ENCODE peak calls at places on chromosomes 3 and 15, in seven cellular contexts. P, L, T, B, Q, O and N are unnamed samples.

GRCh38 chr15:92343869-92344643 is 49.6 kb upstream of the ST8SIA2 start:
- DNase-seq in L (no peak), O (peak; percentile 68), P (no peak), Q (no peak), B (no peak), T (no peak), N (no peak)

GRCh38 chr15:56759450-56759845 is 26.1 kb upstream of the ZNF280D start:
- DNase-seq in T (peak; percentile 93), B (peak; percentile 90), P (no peak), O (peak; percentile 46), L (peak; percentile 67), Q (peak; percentile 24), N (no peak)

GRCh38 chr3:12782172-12782815 is 14.2 kb upstream of the CAND2 start:
- DNase-seq in L (no peak), T (peak; percentile 46), B (no peak), Q (peak; percentile 47), O (no peak), P (no peak), N (no peak)

GRCh38 chr3:65963787-65964707 is 74.7 kb downstream of the MAGI1 start:
- DNase-seq in O (no peak), L (no peak), P (no peak), T (peak; percentile 88), B (peak; percentile 94), Q (no peak), N (no peak)

GRCh38 chr3:100590114-100590839 is 19.1 kb upstream of the ADGRG7 start:
- DNase-seq in Q (peak; percentile 81), P (peak; percentile 48), T (peak; percentile 86), B (peak; percentile 80), O (no peak), L (peak; percentile 75), N (peak; percentile 57)

GRCh38 chr3:172175254-172175599 is 135.8 kb downstream of the FNDC3B start:
- DNase-seq in O (no peak), B (no peak), Q (no peak), L (no peak), P (no peak), T (no peak), N (no peak)

GRCh38 chr3:117454236-117454635 is 744.7 kb downstream of the TUSC7 start:
- DNase-seq in O (no peak), Q (no peak), B (no peak), T (no peak), L (no peak), P (no peak), N (no peak)

GRCh38 chr3:113222412-113223086 is 11.2 kb downstream of the BOC start:
- DNase-seq in T (no peak), Q (no peak), L (no peak), O (no peak), P (no peak), B (no peak), N (no peak)

GRCh38 chr15:57485869-57486268 is 105.8 kb upstream of the MYZAP start:
- DNase-seq in T (peak; percentile 76), O (no peak), Q (no peak), B (peak; percentile 96), P (no peak), L (no peak), N (no peak)

GRCh38 chr3:118436863-118437262 is 597.8 kb downstream of the IGSF11 start:
- DNase-seq in B (no peak), O (no peak), L (no peak), Q (no peak), P (no peak), T (no peak), N (no peak)

GRCh38 chr3:133763797-133764734 is 17.9 kb downstream of the TF start:
- DNase-seq in Q (no peak), L (no peak), O (no peak), P (no peak), T (no peak), B (no peak), N (no peak)

GRCh38 chr3:9754678-9755077 is 4.9 kb downstream of the OGG1 start:
- DNase-seq in Q (no peak), T (no peak), B (no peak), O (no peak), P (no peak), L (no peak), N (no peak)

GRCh38 chr3:120615863-120616599 is 19.9 kb downstream of the NDUFB4 start:
- DNase-seq in B (peak; percentile 19), T (peak; percentile 78), O (peak; percentile 40), L (peak; percentile 60), P (no peak), Q (no peak), N (no peak)

DNA sequence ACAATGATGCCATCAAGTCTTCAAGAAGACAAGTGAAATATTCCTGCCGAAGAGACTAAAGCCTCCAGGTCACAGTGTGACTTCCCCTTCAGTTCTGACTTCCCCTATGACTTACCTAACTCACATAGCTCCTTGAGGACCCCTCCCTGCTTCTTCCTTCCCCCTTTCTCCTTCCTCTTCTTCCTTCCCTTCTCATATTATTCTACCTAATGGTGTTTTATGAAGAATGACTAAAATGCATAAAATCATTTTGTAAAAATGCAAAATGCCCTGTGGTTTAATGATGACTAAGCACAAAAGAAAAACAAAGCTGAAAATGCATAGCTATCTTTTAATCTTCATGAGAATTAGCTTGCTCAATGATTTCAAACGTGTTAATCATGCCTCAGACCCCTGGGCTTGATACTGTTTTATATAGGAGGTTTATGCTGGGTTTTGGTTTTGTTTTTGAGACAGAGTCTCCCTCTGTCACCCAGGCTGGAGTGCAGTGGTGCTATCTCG is 26.1 kb upstream of the TM4SF4 start:
- DNase-seq in O (no peak), B (peak; percentile 58), P (no peak), T (peak; percentile 52), L (no peak), Q (no peak), N (no peak)
- H3K4me3 ChIP-seq in O (no peak overlapping the region), B (no peak overlapping the region), P (no peak overlapping the region), T (no peak overlapping the region), L (no peak overlapping the region), Q (no peak overlapping the region), N (no peak overlapping the region)

GRCh38 chr3:71065764-71066013 is 517.8 kb downstream of the FOXP1 start:
- DNase-seq in L (no peak), O (no peak), B (no peak), Q (no peak), P (no peak), T (no peak), N (no peak)

GRCh38 chr3:71064976-71065763 is 518.4 kb downstream of the FOXP1 start:
- DNase-seq in B (no peak), Q (peak; percentile 65), L (peak; percentile 73), P (peak; percentile 58), T (peak; percentile 50), O (peak; percentile 60), N (peak; percentile 58)

GRCh38 chr3:71067977-71068376 is 515.6 kb downstream of the FOXP1 start:
- DNase-seq in Q (no peak), P (peak; percentile 37), T (no peak), O (no peak), B (no peak), L (no peak), N (peak; percentile 53)

GRCh38 chr3:71066849-71067261 is 516.7 kb downstream of the FOXP1 start:
- DNase-seq in Q (no peak), T (peak; percentile 62), B (peak; percentile 69), L (peak; percentile 65), O (no peak), P (no peak), N (peak; percentile 52)

GRCh38 chr3:71066356-71066755 is 517.2 kb downstream of the FOXP1 start:
- DNase-seq in Q (no peak), T (no peak), L (no peak), P (peak; percentile 41), B (no peak), O (no peak), N (no peak)
- H3K4me3 ChIP-seq in Q (no peak overlapping the region), T (no peak overlapping the region), L (peak overlapping the region; percentile 28), P (peak overlapping the region; percentile 73), B (no peak overlapping the region), O (peak overlapping the region; percentile 77), N (peak overlapping the region; percentile 70)

GRCh38 chr3:180040966-180041365 is 4.2 kb upstream of the PEX5L start:
- DNase-seq in T (no peak), L (no peak), O (no peak), P (no peak), Q (no peak), B (peak; percentile 56), N (no peak)

GRCh38 chr3:180036678-180037455 is at the start of gene PEX5L:
- DNase-seq in L (no peak), B (peak; percentile 71), O (peak; percentile 37), Q (peak; percentile 68), T (peak; percentile 42), P (no peak), N (peak; percentile 0)

DNA sequence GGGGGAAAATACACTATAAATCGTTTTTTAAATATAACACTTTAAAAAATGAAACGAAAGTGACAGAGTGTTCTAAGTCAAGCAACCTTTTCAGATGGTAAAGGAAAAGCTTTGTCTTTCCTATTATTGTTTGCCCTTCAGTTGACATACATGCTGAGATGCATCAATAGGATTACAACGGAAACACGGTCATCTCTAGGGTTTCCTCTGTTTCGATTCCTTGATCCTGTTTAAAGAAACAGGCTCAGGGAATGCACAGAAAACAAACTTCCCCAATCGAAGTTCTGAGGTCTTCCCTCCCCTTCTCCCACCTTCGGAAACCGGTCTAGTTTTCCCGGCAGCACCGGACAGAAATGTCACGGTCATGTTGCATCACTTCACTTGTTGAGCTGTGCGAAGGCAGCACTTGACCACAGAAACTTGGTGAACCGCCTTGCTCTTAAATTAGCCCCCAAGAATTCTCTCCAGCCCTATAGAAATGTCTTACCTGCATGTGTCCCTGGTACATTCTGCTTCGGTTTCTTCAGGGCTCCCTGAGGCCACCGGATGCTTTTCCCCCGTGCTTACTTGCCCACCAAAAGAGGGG is 552 bp downstream of the PEX5L start:
- DNase-seq in P (no peak), B (no peak), T (no peak), O (no peak), L (no peak), Q (no peak), N (no peak)
- H3K4me3 ChIP-seq in P (no peak overlapping the region), B (peak overlapping the region; percentile 42), T (no peak overlapping the region), O (peak overlapping the region; percentile 55), L (peak overlapping the region; percentile 26), Q (peak overlapping the region; percentile 43), N (no peak overlapping the region)

DNA sequence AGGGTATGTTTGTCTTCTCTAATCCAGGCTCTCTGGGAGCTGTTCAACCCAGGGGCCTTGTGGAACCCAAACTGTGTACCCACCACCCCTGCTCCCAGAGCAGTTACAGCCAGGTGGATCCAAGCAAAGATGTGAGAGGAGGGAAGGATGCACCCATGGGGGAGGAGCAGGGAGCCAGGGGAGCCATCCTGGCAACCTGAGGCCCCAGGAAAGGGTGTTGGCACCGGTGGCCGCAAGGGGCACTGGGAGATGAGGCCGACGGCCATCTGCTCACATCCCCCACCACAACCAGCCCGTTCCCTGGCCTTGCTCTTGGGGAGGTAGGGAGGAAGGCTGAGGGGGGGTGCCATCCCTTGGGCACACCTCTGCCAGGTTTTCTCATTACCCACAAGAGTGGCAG is 43.2 kb downstream of the CMTM6 start:
- DNase-seq in P (no peak), B (no peak), T (no peak), O (no peak), L (peak; percentile 42), Q (no peak), N (peak; percentile 23)
- H3K4me3 ChIP-seq in P (peak overlapping the region; percentile 34), B (no peak overlapping the region), T (no peak overlapping the region), O (no peak overlapping the region), L (no peak overlapping the region), Q (no peak overlapping the region), N (peak overlapping the region; percentile 3)

DNA sequence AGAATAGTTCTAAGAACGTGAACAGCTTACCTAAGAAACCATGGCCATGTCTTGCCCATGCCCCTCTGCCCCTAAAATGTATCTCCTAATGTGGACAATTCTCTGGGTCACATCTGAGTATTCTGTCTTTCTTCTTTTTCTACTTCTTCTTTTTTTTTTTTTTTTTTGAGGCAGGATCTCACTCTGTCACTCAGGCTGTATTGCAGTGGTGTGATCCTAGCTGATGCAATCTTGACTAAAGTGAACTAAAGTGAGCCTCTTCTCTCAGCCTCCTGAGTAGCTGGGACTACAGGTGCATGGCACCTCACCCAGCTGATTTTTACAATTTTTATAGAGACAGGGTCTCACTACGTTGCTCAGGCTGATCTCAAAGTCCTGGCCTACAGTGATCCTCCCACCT is 204.8 kb upstream of the ZPLD1 start:
- DNase-seq in T (no peak), P (no peak), Q (no peak), B (no peak), O (no peak), L (no peak), N (no peak)
- H3K4me3 ChIP-seq in T (no peak overlapping the region), P (no peak overlapping the region), Q (no peak overlapping the region), B (no peak overlapping the region), O (no peak overlapping the region), L (no peak overlapping the region), N (no peak overlapping the region)